ENCODE peak calls at places on chromosomes 12 and 14, in ten cellular contexts. K, B, E, L, W, M, Q, F, P and I are unnamed samples. For H3K4me1, the result is how much of the 10 kb centered on the place peaks cover.

GRCh38 chr14:53993920-53994607 is 37.4 kb upstream of the BMP4 start:
- DNase-seq in K (no peak), B (no peak), E (no peak), L (no peak), W (no peak), M (no peak), Q (no peak), F (no peak), P (no peak), I (no peak)

GRCh38 chr12:97944576-97944975 is 482.0 kb downstream of the RMST start:
- DNase-seq in K (no peak), B (no peak), E (no peak), L (no peak), W (no peak), M (no peak), Q (no peak), F (no peak), P (no peak), I (no peak)

GRCh38 chr12:57448669-57449068 is 6.4 kb upstream of the INHBE start:
- DNase-seq in K (no peak), B (no peak), E (no peak), L (no peak), W (no peak), M (no peak), Q (no peak), F (no peak), P (no peak), I (no peak)

GRCh38 chr12:71125949-71126348 is 31.9 kb downstream of the TSPAN8 start:
- DNase-seq in K (no peak), B (no peak), E (no peak), L (no peak), W (no peak), M (no peak), Q (no peak), F (no peak), P (no peak), I (no peak)

GRCh38 chr12:14716848-14717444 is 20.5 kb upstream of the GUCY2C start:
- DNase-seq in K (peak), B (peak), E (peak), L (no peak), W (peak), M (peak), Q (no peak), F (peak), P (no peak), I (no peak)

GRCh38 chr14:74493343-74494261 is at the start of gene ISCA2:
- DNase-seq in K (peak), B (peak), E (peak), L (peak), W (peak), M (peak), Q (peak), F (peak), P (peak), I (peak)

GRCh38 chr12:113136990-113137511 is 1.5 kb upstream of the RASAL1 start:
- DNase-seq in K (no peak), B (no peak), E (no peak), L (peak), W (no peak), M (no peak), Q (no peak), F (no peak), P (no peak), I (peak)

GRCh38 chr12:26124491-26125450 is at the start of gene BHLHE41:
- DNase-seq in K (peak), B (peak), E (peak), L (peak), W (peak), M (peak), Q (peak), F (peak), P (peak), I (peak)

GRCh38 chr12:59149995-59150642 is 229.8 kb upstream of the LRIG3 start:
- DNase-seq in K (peak), B (peak), E (no peak), L (no peak), W (peak), M (peak), Q (no peak), F (peak), P (no peak), I (no peak)

GRCh38 chr14:67892466-67893120 is 73.0 kb downstream of the RAD51B start:
- DNase-seq in K (no peak), B (peak), E (peak), L (no peak), W (no peak), M (no peak), Q (no peak), F (no peak), P (no peak), I (no peak)

GRCh38 chr12:123038966-123039365 is 58.5 kb downstream of the ARL6IP4 start:
- DNase-seq in K (no peak), B (no peak), E (no peak), L (peak), W (no peak), M (no peak), Q (no peak), F (no peak), P (no peak), I (no peak)

GRCh38 chr12:131690320-131690719 is 20.6 kb upstream of the SFSWAP start:
- DNase-seq in K (no peak), B (no peak), E (no peak), L (no peak), W (no peak), M (no peak), Q (no peak), F (no peak), P (no peak), I (no peak)

GRCh38 chr12:132541996-132542395 is 52.0 kb downstream of the FBRSL1 start:
- DNase-seq in K (no peak), B (no peak), E (no peak), L (no peak), W (no peak), M (no peak), Q (no peak), F (no peak), P (no peak), I (no peak)

GRCh38 chr14:66383271-66383670 is 102.9 kb upstream of the CCDC196 start:
- DNase-seq in K (no peak), B (no peak), E (no peak), L (no peak), W (no peak), M (no peak), Q (no peak), F (no peak), P (no peak), I (no peak)

GRCh38 chr14:67426983-67427601 is 15.1 kb upstream of the PLEK2 start:
- DNase-seq in K (peak), B (peak), E (peak), L (peak), W (peak), M (peak), Q (peak), F (peak), P (peak), I (peak)

GRCh38 chr12:6664902-6665301 is 2.0 kb upstream of the ING4 start:
- DNase-seq in K (no peak), B (no peak), E (no peak), L (no peak), W (no peak), M (no peak), Q (no peak), F (no peak), P (no peak), I (no peak)

GRCh38 chr12:52175411-52176350 is 16.1 kb downstream of the KRT80 start:
- DNase-seq in K (peak), B (peak), E (no peak), L (no peak), W (no peak), M (no peak), Q (no peak), F (no peak), P (no peak), I (no peak)

GRCh38 chr12:128767518-128767917 is 56.2 kb downstream of the SLC15A4 start:
- DNase-seq in K (peak), B (no peak), E (no peak), L (no peak), W (no peak), M (no peak), Q (no peak), F (no peak), P (no peak), I (no peak)

GRCh38 chr12:62716037-62716436 is 218.9 kb downstream of the PPM1H start:
- DNase-seq in K (no peak), B (no peak), E (no peak), L (no peak), W (no peak), M (no peak), Q (no peak), F (no peak), P (no peak), I (no peak)

GRCh38 chr12:123891516-123892179 is 81.0 kb downstream of the CCDC92 start:
- DNase-seq in K (peak), B (no peak), E (no peak), L (no peak), W (no peak), M (no peak), Q (no peak), F (no peak), P (no peak), I (no peak)

GRCh38 chr12:50542448-50542847 is 37.7 kb downstream of the DIP2B start:
- DNase-seq in K (no peak), B (no peak), E (no peak), L (no peak), W (no peak), M (no peak), Q (no peak), F (no peak), P (no peak), I (no peak)

GRCh38 chr12:46445551-46446235 is 73.1 kb upstream of the SLC38A2 start:
- DNase-seq in K (no peak), B (no peak), E (no peak), L (no peak), W (no peak), M (no peak), Q (no peak), F (no peak), P (no peak), I (no peak)

GRCh38 chr12:115097406-115097805 is 413.4 kb upstream of the TBX3 start:
- DNase-seq in K (no peak), B (no peak), E (no peak), L (no peak), W (no peak), M (no peak), Q (peak), F (no peak), P (no peak), I (no peak)

GRCh38 chr14:95440951-95441350 is 75.5 kb downstream of the SYNE3 start:
- DNase-seq in K (no peak), B (peak), E (no peak), L (no peak), W (no peak), M (no peak), Q (no peak), F (no peak), P (no peak), I (no peak)

GRCh38 chr12:114412825-114413749 is 7.1 kb upstream of the TBX5 start:
- DNase-seq in K (no peak), B (no peak), E (no peak), L (no peak), W (peak), M (no peak), Q (no peak), F (no peak), P (no peak), I (no peak)

GRCh38 chr14:33063521-33063920 is 124.8 kb downstream of the NPAS3 start:
- DNase-seq in K (no peak), B (peak), E (no peak), L (no peak), W (no peak), M (no peak), Q (no peak), F (no peak), P (no peak), I (no peak)

GRCh38 chr14:102508410-102508773 is 1.2 kb downstream of the ANKRD9 start:
- DNase-seq in K (no peak), B (no peak), E (peak), L (no peak), W (no peak), M (no peak), Q (no peak), F (no peak), P (no peak), I (peak)

GRCh38 chr12:6838854-6839253 is 1.9 kb upstream of the GNB3 start:
- DNase-seq in K (no peak), B (no peak), E (no peak), L (no peak), W (no peak), M (no peak), Q (no peak), F (no peak), P (no peak), I (no peak)

GRCh38 chr12:26704684-26705475 is 128.1 kb downstream of the ITPR2 start:
- DNase-seq in K (no peak), B (peak), E (no peak), L (no peak), W (no peak), M (no peak), Q (no peak), F (no peak), P (no peak), I (no peak)

GRCh38 chr14:66944872-66945271 is 244.4 kb upstream of the GARIN2 start:
- DNase-seq in K (peak), B (peak), E (no peak), L (no peak), W (peak), M (peak), Q (no peak), F (no peak), P (no peak), I (no peak)

GRCh38 chr12:78406776-78407335 is 457.7 kb upstream of the SYT1 start:
- DNase-seq in K (no peak), B (peak), E (no peak), L (no peak), W (no peak), M (no peak), Q (no peak), F (no peak), P (no peak), I (no peak)

GRCh38 chr14:54893151-54893760 is 9.4 kb downstream of the GCH1 start:
- DNase-seq in K (peak), B (peak), E (peak), L (no peak), W (peak), M (peak), Q (no peak), F (no peak), P (no peak), I (no peak)

GRCh38 chr14:74414380-74414779 is 11.6 kb downstream of the SYNDIG1L start:
- DNase-seq in K (peak), B (no peak), E (no peak), L (no peak), W (peak), M (peak), Q (no peak), F (no peak), P (no peak), I (no peak)

GRCh38 chr12:117098361-117099217 is 627 bp downstream of the TESC start:
- DNase-seq in K (peak), B (no peak), E (peak), L (peak), W (peak), M (no peak), Q (no peak), F (no peak), P (no peak), I (peak)

GRCh38 chr12:117093918-117094630 is 5.1 kb downstream of the TESC start:
- DNase-seq in K (no peak), B (no peak), E (no peak), L (peak), W (no peak), M (no peak), Q (no peak), F (no peak), P (no peak), I (peak)

GRCh38 chr12:117098071-117098360 is 1.2 kb downstream of the TESC start:
- DNase-seq in K (no peak), B (no peak), E (no peak), L (no peak), W (no peak), M (no peak), Q (no peak), F (no peak), P (no peak), I (no peak)

GRCh38 chr12:117097159-117097558 is 2.1 kb downstream of the TESC start:
- DNase-seq in K (no peak), B (no peak), E (no peak), L (peak), W (no peak), M (no peak), Q (no peak), F (no peak), P (no peak), I (peak)

GRCh38 chr12:117096643-117097042 is 2.6 kb downstream of the TESC start:
- DNase-seq in K (no peak), B (no peak), E (no peak), L (no peak), W (no peak), M (no peak), Q (no peak), F (no peak), P (no peak), I (peak)
- H3K4me3 ChIP-seq in K (no peak), B (no peak), E (no peak), L (no peak), W (no peak), M (no peak), Q (no peak), F (no peak), P (no peak), I (no peak)

GRCh38 chr12:109545826-109546225 is 27.5 kb downstream of the MMAB start:
- DNase-seq in K (no peak), B (no peak), E (no peak), L (no peak), W (no peak), M (no peak), Q (no peak), F (no peak), P (no peak), I (no peak)
- H3K4me1 ChIP-seq in K (under half), B (under half), E (under half), L (under half), W (under half), M (under half), Q (under half), F (under half), P (under half), I (under half)

GRCh38 chr14:69780952-69781351 is 14.0 kb downstream of the SRSF5 start:
- DNase-seq in K (no peak), B (no peak), E (no peak), L (no peak), W (no peak), M (no peak), Q (no peak), F (no peak), P (no peak), I (no peak)
- H3K4me3 ChIP-seq in K (no peak), B (no peak), E (no peak), L (no peak), W (no peak), M (no peak), Q (no peak), F (no peak), P (no peak), I (no peak)

GRCh38 chr14:21219120-21219519 is 50.1 kb downstream of the HNRNPC start:
- DNase-seq in K (no peak), B (no peak), E (no peak), L (no peak), W (no peak), M (no peak), Q (no peak), F (no peak), P (no peak), I (no peak)

GRCh38 chr14:21215130-21215878 is 53.9 kb downstream of the HNRNPC start:
- DNase-seq in K (no peak), B (no peak), E (no peak), L (no peak), W (no peak), M (no peak), Q (no peak), F (no peak), P (no peak), I (no peak)

GRCh38 chr14:21213652-21214051 is 55.6 kb downstream of the HNRNPC start:
- DNase-seq in K (no peak), B (no peak), E (no peak), L (no peak), W (no peak), M (no peak), Q (no peak), F (no peak), P (no peak), I (no peak)

GRCh38 chr14:21219561-21220111 is 49.6 kb downstream of the HNRNPC start:
- DNase-seq in K (no peak), B (peak), E (no peak), L (no peak), W (no peak), M (no peak), Q (no peak), F (no peak), P (no peak), I (no peak)

GRCh38 chr14:21215879-21216251 is 53.4 kb downstream of the HNRNPC start:
- DNase-seq in K (no peak), B (no peak), E (no peak), L (no peak), W (no peak), M (no peak), Q (no peak), F (no peak), P (no peak), I (no peak)
- H3K4me1 ChIP-seq in K (under half), B (under half), E (under half), L (under half), W (under half), M (under half), Q (under half), F (under half), P (under half), I (under half)

GRCh38 chr12:55842681-55843429 is at the start of gene MMP19:
- DNase-seq in K (no peak), B (peak), E (no peak), L (no peak), W (peak), M (no peak), Q (peak), F (peak), P (peak), I (no peak)
- H3K4me3 ChIP-seq in K (no peak), B (peak), E (no peak), L (peak), W (peak), M (no peak), Q (peak), F (peak), P (peak), I (peak)

DNA sequence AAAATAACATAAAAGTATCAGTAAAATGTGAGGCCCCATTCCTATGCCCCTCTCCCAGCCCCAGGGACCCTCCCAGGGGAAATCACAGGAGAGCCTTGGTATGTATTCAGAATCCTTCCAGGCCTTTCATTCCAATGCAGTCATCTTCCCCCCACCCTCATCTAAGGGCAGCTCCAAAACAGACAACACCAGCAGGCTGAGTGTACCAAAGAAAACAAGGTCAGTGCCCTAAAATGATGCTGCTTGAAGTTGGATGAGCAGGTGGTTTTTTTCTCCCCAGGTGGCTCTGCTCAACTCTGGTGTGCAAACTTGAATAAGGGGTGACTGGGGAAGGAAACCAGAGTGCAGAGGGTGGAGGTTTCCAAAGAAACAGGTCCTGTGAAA is 56.2 kb downstream of the TSPAN9 start:
- DNase-seq in K (no peak), B (no peak), E (no peak), L (no peak), W (no peak), M (no peak), Q (no peak), F (no peak), P (no peak), I (no peak)
- H3K4me1 ChIP-seq in K (under half), B (under half), E (under half), L (under half), W (under half), M (under half), Q (under half), F (under half), P (under half), I (half or more)